ENCODE peak calls at places on chromosomes 6 and 20, in four cellular contexts. L is HepG2, A is K562, O is WTC11. X is an unnamed sample.

GRCh38 chr6:85096976-85097375 is 332.6 kb upstream of the TBX18 start:
- DNase-seq in L (no peak), A (no peak), O (no peak), X (no peak)

GRCh38 chr6:144664281-144664680 is 379.1 kb downstream of the UTRN start:
- DNase-seq in L (no peak), A (no peak), O (no peak), X (no peak)

GRCh38 chr20:13006825-13007224 is 1.9 kb upstream of the SPTLC3 start:
- DNase-seq in L (no peak), A (no peak), O (no peak), X (no peak)

GRCh38 chr6:63553208-63553607 is 19.1 kb upstream of the LOC128125822 start:
- DNase-seq in L (no peak), A (no peak), O (no peak), X (no peak)

GRCh38 chr20:59008715-59009336 is 1.8 kb upstream of the CTSZ start:
- DNase-seq in L (no peak), A (no peak), O (no peak), X (no peak)

GRCh38 chr6:42396720-42397119 is 55.0 kb downstream of the TRERF1 start:
- DNase-seq in L (no peak), A (peak), O (peak), X (no peak)

GRCh38 chr6:25389501-25389900 is 110.3 kb downstream of the CARMIL1 start:
- DNase-seq in L (no peak), A (no peak), O (no peak), X (no peak)

GRCh38 chr6:73521351-73522254 is 771 bp upstream of the EEF1A1 start:
- DNase-seq in L (peak), A (peak), O (peak), X (peak)

GRCh38 chr6:130708338-130708737 is 118.9 kb upstream of the SMLR1 start:
- DNase-seq in L (no peak), A (no peak), O (no peak), X (no peak)

GRCh38 chr6:107543567-107543966 is 53.6 kb downstream of the SOBP start:
- DNase-seq in L (no peak), A (no peak), O (no peak), X (no peak)

GRCh38 chr6:107550906-107551305 is 61.0 kb downstream of the SOBP start:
- DNase-seq in L (no peak), A (no peak), O (no peak), X (no peak)

GRCh38 chr6:107545761-107546160 is 55.8 kb downstream of the SOBP start:
- DNase-seq in L (no peak), A (no peak), O (no peak), X (no peak)

GRCh38 chr6:107550241-107550840 is 60.4 kb downstream of the SOBP start:
- DNase-seq in L (no peak), A (no peak), O (no peak), X (no peak)

GRCh38 chr6:107547061-107547840 is 57.3 kb downstream of the SOBP start:
- DNase-seq in L (no peak), A (no peak), O (no peak), X (no peak)
- TF ChIP-seq ELF4 in L (no peak), A (no peak), O (no peak), X (no peak)

DNA sequence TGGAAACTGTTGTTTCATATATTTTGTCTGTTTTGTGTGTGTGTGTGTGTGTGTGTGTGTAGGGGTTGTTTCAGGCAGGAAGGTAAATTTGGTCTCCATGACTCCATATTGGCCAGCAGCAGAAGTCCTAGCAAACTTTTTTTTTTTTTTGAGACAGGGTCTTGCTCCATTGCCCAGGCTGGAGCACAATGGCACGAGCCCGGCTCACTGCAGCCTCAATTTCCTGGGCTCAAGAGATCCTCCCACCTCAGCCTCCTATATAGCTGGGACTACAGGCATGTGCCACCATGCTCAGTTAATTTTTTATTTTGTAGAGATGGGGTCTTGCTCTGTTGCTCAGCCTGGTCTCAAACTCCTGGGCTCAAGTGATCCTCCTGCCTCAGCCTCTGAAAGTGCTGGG is 75.8 kb downstream of the PRDM1 start:
- DNase-seq in L (no peak), A (no peak), O (no peak), X (no peak)
- TF ChIP-seq ELF4 in L (no peak), A (no peak), O (no peak), X (no peak)

GRCh38 chr20:48787861-48788375 is 39.9 kb downstream of the PREX1 start:
- DNase-seq in L (peak), A (peak), O (no peak), X (no peak)
- TF ChIP-seq ELF4 in L (no peak), A (no peak), O (no peak), X (no peak)

DNA sequence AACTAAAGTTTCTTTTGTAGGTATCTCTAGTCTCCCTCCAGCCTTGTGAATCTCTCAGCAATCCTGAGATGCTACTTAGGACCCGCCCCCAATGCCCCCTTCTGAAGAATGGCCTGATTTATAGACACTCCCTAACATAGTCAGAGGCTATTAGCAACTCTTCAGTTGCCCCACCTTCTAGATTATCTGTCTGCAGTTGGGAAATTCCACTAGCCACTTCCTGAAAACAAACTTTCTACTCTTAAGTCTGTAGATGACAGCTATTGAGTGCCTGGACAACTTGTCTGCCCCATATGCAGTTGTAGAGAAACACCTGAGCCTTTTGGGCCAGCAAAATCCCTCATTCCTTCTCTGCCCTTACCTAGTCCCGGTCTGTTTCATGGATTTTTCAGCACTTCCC is 188.2 kb upstream of the PREP start:
- DNase-seq in L (no peak), A (no peak), O (no peak), X (no peak)
- TF ChIP-seq ELF4 in L (no peak), A (no peak), O (no peak), X (no peak)

GRCh38 chr20:34717230-34718095 is 13.3 kb downstream of the TP53INP2 start:
- DNase-seq in L (peak), A (no peak), O (no peak), X (no peak)

GRCh38 chr20:34716921-34717229 is 12.7 kb downstream of the TP53INP2 start:
- DNase-seq in L (no peak), A (no peak), O (no peak), X (no peak)

GRCh38 chr20:34712525-34713192 is 8.5 kb downstream of the TP53INP2 start:
- DNase-seq in L (peak), A (no peak), O (no peak), X (no peak)

GRCh38 chr20:34713194-34713943 is 9.2 kb downstream of the TP53INP2 start:
- DNase-seq in L (peak), A (peak), O (no peak), X (no peak)

DNA sequence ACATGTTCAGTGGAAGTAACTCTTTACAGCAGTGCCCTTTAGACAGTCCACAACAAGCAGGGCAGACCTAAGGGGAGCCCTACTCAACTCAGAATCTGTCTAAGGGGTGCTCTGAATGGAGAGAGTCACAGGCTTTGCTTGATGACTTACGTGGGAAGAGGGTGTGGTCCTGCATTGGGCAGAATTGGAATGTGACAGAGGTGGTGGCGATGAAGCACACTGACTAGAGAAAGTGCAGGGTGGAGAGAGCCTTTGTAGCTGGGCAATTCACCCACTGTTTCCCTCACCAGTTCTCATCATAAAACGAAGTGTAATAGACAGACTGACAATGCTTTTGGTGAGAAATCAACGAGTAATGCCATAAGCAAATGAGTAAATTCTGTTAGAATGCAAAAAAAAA is 11.2 kb downstream of the TP53INP2 start:
- DNase-seq in L (no peak), A (no peak), O (no peak), X (no peak)
- TF ChIP-seq ELF4 in L (no peak), A (no peak), O (no peak), X (no peak)

DNA sequence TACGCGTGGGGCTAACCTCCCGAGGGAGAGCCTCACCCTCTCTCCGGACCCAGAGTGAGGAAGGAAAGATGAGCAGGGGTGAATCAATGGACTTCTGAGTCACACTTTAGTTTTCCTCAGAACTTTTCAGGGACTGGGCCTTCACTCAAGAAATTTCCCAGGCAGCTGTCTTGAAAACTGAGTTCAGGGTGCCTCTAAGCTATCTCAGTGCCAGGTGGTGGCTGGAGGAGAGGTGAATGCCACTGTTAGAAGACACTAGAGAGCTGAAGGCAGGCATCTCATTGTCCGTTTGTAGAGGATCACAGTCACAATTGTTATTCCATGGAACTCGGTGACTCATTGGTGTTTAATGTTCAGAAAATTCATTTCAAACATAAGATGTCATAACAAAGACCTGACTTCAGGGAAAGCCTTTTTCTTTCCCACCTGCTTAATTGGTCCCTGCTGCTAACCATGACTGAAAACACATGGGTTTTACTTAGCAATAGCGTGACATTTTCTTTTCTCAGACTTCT is 5.3 kb upstream of the SERPINB6 start:
- DNase-seq in L (no peak), A (no peak), O (no peak), X (no peak)
- TF ChIP-seq ELF4 in L (no peak), A (no peak), O (no peak), X (no peak)

DNA sequence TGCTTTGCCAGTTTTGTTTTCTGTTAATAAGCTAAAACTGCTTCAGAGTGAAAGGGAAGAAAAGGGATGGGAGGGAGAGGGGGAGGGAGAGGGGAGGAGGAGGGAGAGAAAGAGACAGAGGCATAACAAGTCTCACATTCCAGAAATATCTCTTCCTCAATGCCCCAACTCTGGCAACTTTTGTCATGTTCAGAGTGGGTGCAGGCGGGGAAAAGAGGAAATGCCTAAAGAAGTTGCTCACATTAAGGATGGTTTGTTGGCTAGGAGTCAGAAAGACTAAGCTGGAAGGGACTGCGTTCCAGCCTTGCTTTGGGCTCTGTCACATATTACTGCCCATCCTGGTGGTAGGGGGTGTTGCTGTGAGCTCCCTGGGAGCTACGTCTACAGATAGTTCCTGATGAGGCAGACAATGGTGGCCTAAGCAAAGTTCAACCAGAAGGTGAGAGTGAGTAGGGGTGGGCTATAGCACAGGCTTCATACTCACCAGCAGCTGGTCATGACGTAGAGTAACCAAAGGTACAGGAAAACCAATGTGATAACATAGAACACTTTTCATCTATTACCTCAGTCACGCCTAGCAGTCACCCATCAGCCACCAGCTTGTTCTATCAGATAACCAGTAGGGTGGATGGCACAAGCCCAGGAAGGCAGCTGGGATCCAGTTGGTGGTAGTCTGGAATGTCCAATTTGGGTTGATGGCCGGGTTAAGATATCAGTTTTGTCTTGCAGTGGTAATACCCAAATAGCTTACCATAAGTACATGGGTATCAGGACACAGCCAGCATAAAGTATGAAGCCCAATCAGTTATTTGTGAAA is 2.1 kb downstream of the TSPYL4 start:
- DNase-seq in L (no peak), A (peak), O (no peak), X (no peak)
- TF ChIP-seq ELF4 in L (no peak), A (no peak), O (no peak), X (no peak)

GRCh38 chr20:19757973-19758887 is at the start of gene RIN2:
- DNase-seq in L (peak), A (no peak), O (peak), X (peak)

GRCh38 chr20:19756756-19757486 is 1.1 kb upstream of the RIN2 start:
- DNase-seq in L (no peak), A (no peak), O (no peak), X (no peak)

GRCh38 chr20:19760371-19760721 is 2.3 kb downstream of the RIN2 start:
- DNase-seq in L (no peak), A (no peak), O (no peak), X (no peak)

GRCh38 chr20:19758888-19759331 is 852 bp downstream of the RIN2 start:
- DNase-seq in L (peak), A (no peak), O (peak), X (peak)

GRCh38 chr20:19757487-19757972 is 528 bp upstream of the RIN2 start:
- DNase-seq in L (peak), A (no peak), O (peak), X (peak)
- TF ChIP-seq ELF4 in L (no peak), A (no peak), O (no peak), X (no peak)